ENCODE peak calls at places on chromosomes 12 and 14, in ten cellular contexts. B is RWPE1; M is progenitor cell of endocrine pancreas; J is CD8-positive, alpha-beta T cell; K is RWPE2; C is B cell; S is GM10248; I is fibroblast of pulmonary artery; G is H9; E is spleen. N is an unnamed sample.

GRCh38 chr14:94682736-94683135 is 70.5 kb downstream of the SERPINA3 start:
- DNase-seq in B (no peak), M (no peak), J (no peak), K (no peak), C (no peak), S (no peak), I (no peak), G (peak; percentile 8), E (peak; percentile 23), N (no peak)

GRCh38 chr12:2154050-2154449 is 101.3 kb downstream of the CACNA1C start:
- DNase-seq in B (no peak), M (no peak), J (no peak), K (no peak), C (no peak), S (no peak), I (peak; percentile 63), G (no peak), E (no peak), N (no peak)

GRCh38 chr12:101697930-101698781 is 716 bp downstream of the CHPT1 start:
- DNase-seq in B (peak; percentile 41), M (no peak), J (peak; percentile 11), K (no peak), C (peak; percentile 37), S (peak; percentile 29), I (peak; percentile 31), G (peak; percentile 40), E (peak; percentile 91), N (no peak)

GRCh38 chr14:35506927-35507326 is 27.0 kb upstream of the INSM2 start:
- DNase-seq in B (no peak), M (no peak), J (no peak), K (no peak), C (no peak), S (no peak), I (peak; percentile 39), G (no peak), E (no peak), N (no peak)

GRCh38 chr14:33728010-33728498 is 222.8 kb downstream of the EGLN3 start:
- DNase-seq in B (no peak), M (no peak), J (no peak), K (no peak), C (no peak), S (no peak), I (no peak), G (no peak), E (no peak), N (no peak)

GRCh38 chr14:104591031-104591430 is 11.5 kb downstream of the C14orf180 start:
- DNase-seq in B (no peak), M (no peak), J (no peak), K (no peak), C (no peak), S (no peak), I (no peak), G (no peak), E (no peak), N (no peak)

GRCh38 chr14:75519826-75520692 is 2.2 kb upstream of the BATF start:
- DNase-seq in B (no peak), M (no peak), J (no peak), K (no peak), C (no peak), S (no peak), I (peak; percentile 36), G (no peak), E (no peak), N (no peak)

GRCh38 chr12:92464911-92465310 is 237.9 kb upstream of the PLEKHG7 start:
- DNase-seq in B (no peak), M (no peak), J (no peak), K (no peak), C (no peak), S (no peak), I (no peak), G (no peak), E (no peak), N (no peak)

GRCh38 chr12:97503073-97503472 is 40.5 kb downstream of the RMST start:
- DNase-seq in B (no peak), M (no peak), J (no peak), K (no peak), C (no peak), S (no peak), I (no peak), G (no peak), E (no peak), N (no peak)

GRCh38 chr12:91628656-91629055 is 446.0 kb upstream of the DCN start:
- DNase-seq in B (no peak), M (no peak), J (no peak), K (no peak), C (no peak), S (no peak), I (no peak), G (no peak), E (no peak), N (no peak)

GRCh38 chr12:85036241-85036707 is at the start of the genes LRRIQ1 and TSPAN19:
- DNase-seq in B (peak; percentile 94), M (peak; percentile 53), J (no peak), K (peak; percentile 78), C (no peak), S (peak; percentile 57), I (peak; percentile 94), G (peak; percentile 95), E (peak; percentile 67), N (peak; percentile 25)

GRCh38 chr12:54390668-54391551 is 6.4 kb upstream of the ZNF385A start:
- DNase-seq in B (peak; percentile 86), M (peak; percentile 49), J (peak; percentile 69), K (no peak), C (peak; percentile 95), S (peak; percentile 91), I (no peak), G (peak; percentile 94), E (peak; percentile 92), N (peak; percentile 88)

GRCh38 chr12:79168687-79169086 is 304.1 kb downstream of the SYT1 start:
- DNase-seq in B (no peak), M (no peak), J (no peak), K (no peak), C (no peak), S (no peak), I (no peak), G (no peak), E (no peak), N (no peak)

DNA sequence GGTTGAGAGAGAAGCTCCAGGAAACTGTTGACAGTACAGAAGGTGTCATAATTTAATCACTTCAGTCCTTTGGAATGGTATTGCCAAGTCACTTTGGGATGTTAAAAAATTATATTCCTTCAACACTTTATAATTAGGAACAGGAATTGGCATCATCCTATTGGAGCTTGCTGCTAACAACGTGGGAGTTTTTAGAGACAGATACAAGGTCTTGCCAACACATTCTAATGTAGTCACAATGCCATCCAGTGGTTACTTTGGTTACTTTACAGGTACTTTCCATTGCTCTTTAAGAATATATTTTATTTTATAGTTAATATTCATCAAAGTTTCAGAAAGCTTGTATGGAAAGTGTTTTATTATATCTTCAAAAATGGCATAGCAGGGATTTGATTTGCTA is 310.1 kb downstream of the SYT1 start:
- DNase-seq in B (peak; percentile 20), M (no peak), J (no peak), K (no peak), C (no peak), S (no peak), I (peak; percentile 87), G (no peak), E (no peak), N (no peak)
- TF ChIP-seq CTCF in B (peak; percentile 27), M (peak; percentile 52), J (no peak), K (peak; percentile 50), C (no peak), S (no peak), I (peak; percentile 47), G (peak; percentile 51), E (no peak), N (peak; percentile 31)

DNA sequence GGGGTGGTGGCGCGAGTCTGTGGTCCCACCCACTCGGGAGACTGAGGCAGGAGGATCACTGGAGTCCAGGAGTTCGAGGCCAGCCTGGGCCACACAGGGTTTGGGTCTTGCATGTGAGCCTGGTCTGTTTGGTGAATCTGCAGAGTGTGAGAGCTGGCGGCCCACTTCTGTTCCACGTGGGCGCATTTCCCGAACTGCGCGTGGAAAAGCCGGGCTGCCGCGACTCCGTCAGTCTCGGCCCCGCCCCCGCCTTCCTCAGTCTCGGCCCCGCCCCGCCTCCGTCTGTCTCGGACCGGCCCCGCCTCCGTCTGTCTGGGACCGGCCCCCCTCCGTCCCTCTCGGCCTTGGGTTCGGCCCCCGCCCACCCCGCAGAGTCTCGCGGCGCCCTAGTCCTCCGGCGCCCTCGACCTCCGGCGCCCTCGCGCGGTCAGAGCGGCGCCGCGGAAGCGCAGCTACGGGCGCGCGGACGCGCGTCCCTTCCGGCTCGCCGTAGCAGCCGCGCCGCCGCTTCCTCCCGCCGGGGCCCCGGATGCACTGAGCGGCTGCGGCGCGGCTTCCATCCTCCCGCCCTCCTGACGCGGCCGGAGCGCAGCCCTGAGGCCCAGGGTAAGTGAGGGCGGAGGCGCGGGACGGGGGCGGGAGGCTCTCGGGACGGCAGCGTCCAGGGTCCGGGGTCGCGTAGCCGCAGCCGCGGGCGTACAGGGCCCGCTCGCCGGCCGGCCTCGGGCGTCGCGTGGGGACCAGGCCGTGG is at the start of gene EP400:
- DNase-seq in B (peak; percentile 94), M (peak; percentile 88), J (peak; percentile 95), K (peak; percentile 92), C (peak; percentile 97), S (peak; percentile 99), I (peak; percentile 94), G (peak; percentile 93), E (peak; percentile 100), N (peak; percentile 81)
- TF ChIP-seq CTCF in B (peak; percentile 70), M (peak; percentile 60), J (no peak), K (peak; percentile 76), C (peak; percentile 65), S (peak; percentile 93), I (no peak), G (peak; percentile 61), E (peak; percentile 63), N (peak; percentile 50)

GRCh38 chr12:95963104-95963503 is 20.0 kb downstream of the AMDHD1 start:
- DNase-seq in B (no peak), M (no peak), J (no peak), K (no peak), C (no peak), S (no peak), I (no peak), G (no peak), E (no peak), N (no peak)
- TF ChIP-seq CTCF in B (no peak), M (no peak), J (no peak), K (peak; percentile 11), C (no peak), S (no peak), I (no peak), G (peak; percentile 61), E (no peak), N (no peak)

GRCh38 chr14:39368261-39368959 is 63.8 kb downstream of the FBXO33 start:
- DNase-seq in B (peak; percentile 43), M (peak; percentile 22), J (no peak), K (no peak), C (no peak), S (peak; percentile 30), I (peak; percentile 86), G (peak; percentile 80), E (no peak), N (peak; percentile 28)
- TF ChIP-seq CTCF in B (peak; percentile 56), M (peak; percentile 81), J (peak; percentile 19), K (peak; percentile 83), C (peak; percentile 36), S (peak; percentile 45), I (peak; percentile 65), G (peak; percentile 84), E (no peak), N (peak; percentile 77)

N was measured in D721Med.